ENCODE peak calls at places on chromosomes 13 and 19, in ten cellular contexts. Y is DMS53, O is adrenal gland, I is HEK293T, K is transverse colon, A is heart left ventricle, U is RKO, G is lower leg skin, J is MM.1S, Q is astrocyte of the spinal cord. B is an unnamed sample.

GRCh38 chr19:16571283-16571682 is 932 bp downstream of the SLC35E1 start:
- DNase-seq in K (no peak), J (no peak), I (no peak), Q (peak; percentile 25), Y (peak; percentile 22), A (no peak), O (no peak), G (no peak), U (peak; percentile 62), B (peak; percentile 55)

GRCh38 chr13:46605824-46606554 is 53.0 kb downstream of the LRCH1 start:
- DNase-seq in U (no peak), J (no peak), I (no peak), O (no peak), Y (no peak), A (no peak), K (no peak), Q (no peak), G (no peak), B (no peak)

GRCh38 chr13:34334984-34335661 is 517.2 kb downstream of the RFC3 start:
- DNase-seq in Y (no peak), I (no peak), K (no peak), A (no peak), G (no peak), J (no peak), U (no peak), O (no peak), Q (no peak), B (no peak)

GRCh38 chr19:7874080-7874856 is at the start of gene PRR36:
- DNase-seq in O (no peak), J (no peak), A (peak; percentile 52), Q (no peak), I (peak; percentile 61), Y (peak; percentile 90), U (no peak), G (no peak), K (no peak), B (peak; percentile 78)

GRCh38 chr19:5028229-5028886 is 59.4 kb downstream of the KDM4B start:
- DNase-seq in Q (no peak), O (peak; percentile 65), A (no peak), K (no peak), G (no peak), U (no peak), Y (no peak), I (no peak), J (no peak), B (peak; percentile 33)

GRCh38 chr13:113116871-113117271 is 5.7 kb upstream of the F10 start:
- DNase-seq in J (no peak), Q (no peak), I (no peak), U (no peak), K (no peak), A (no peak), Y (no peak), G (no peak), O (no peak), B (no peak)

GRCh38 chr19:41554902-41555301 is 21.1 kb upstream of the CEACAM21 start:
- DNase-seq in J (peak; percentile 71), K (no peak), O (no peak), U (no peak), G (no peak), Y (no peak), I (no peak), A (no peak), Q (no peak), B (no peak)

GRCh38 chr19:2476451-2477140 is 669 bp downstream of the GADD45B start:
- DNase-seq in K (peak; percentile 67), O (peak; percentile 60), Q (peak; percentile 89), I (peak; percentile 38), A (peak; percentile 64), J (peak; percentile 65), G (no peak), U (peak; percentile 81), Y (peak; percentile 57), B (peak; percentile 69)

GRCh38 chr19:13987101-13987890 is 18.8 kb downstream of the RFX1 start:
- DNase-seq in U (no peak), K (no peak), J (no peak), Y (peak; percentile 65), G (no peak), A (peak; percentile 83), O (peak; percentile 71), I (no peak), Q (no peak), B (peak; percentile 82)

GRCh38 chr19:29216021-29216420 is 3.1 kb upstream of the UQCRFS1 start:
- DNase-seq in I (no peak), K (no peak), Q (no peak), A (no peak), U (no peak), J (no peak), G (no peak), Y (no peak), O (no peak), B (no peak)

GRCh38 chr13:44396963-44397580 is 23.4 kb downstream of the SERP2 start:
- DNase-seq in Q (peak; percentile 70), K (no peak), O (peak; percentile 41), A (peak; percentile 62), I (no peak), J (no peak), G (no peak), U (no peak), Y (no peak), B (peak; percentile 72)

GRCh38 chr13:113120300-113121182 is 2.1 kb upstream of the F10 start:
- DNase-seq in Q (no peak), Y (no peak), U (no peak), K (no peak), I (no peak), J (no peak), A (no peak), G (no peak), O (peak; percentile 9), B (no peak)

GRCh38 chr13:106565127-106565775 is 2.7 kb downstream of the ARGLU1 start:
- DNase-seq in I (no peak), U (no peak), Q (no peak), Y (no peak), J (no peak), O (no peak), A (no peak), G (no peak), K (no peak), B (no peak)

GRCh38 chr13:87153371-87153770 is 517.8 kb upstream of the SLITRK5 start:
- DNase-seq in A (no peak), J (no peak), G (no peak), U (no peak), K (no peak), I (no peak), Q (no peak), O (no peak), Y (no peak), B (no peak)

GRCh38 chr19:49690656-49691242 is at the start of gene CPT1C:
- DNase-seq in J (no peak), K (peak; percentile 75), Y (peak; percentile 92), Q (peak; percentile 75), U (no peak), G (peak; percentile 73), O (peak; percentile 83), A (peak; percentile 84), I (no peak), B (peak; percentile 93)

GRCh38 chr13:42553098-42554046 is 20.6 kb upstream of the TNFSF11 start:
- DNase-seq in O (no peak), Y (peak; percentile 75), I (no peak), Q (peak; percentile 92), A (no peak), U (no peak), J (no peak), K (no peak), G (no peak), B (no peak)

GRCh38 chr13:45060062-45060461 is 60.2 kb upstream of the GTF2F2 start:
- DNase-seq in U (no peak), A (no peak), J (no peak), Y (no peak), Q (no peak), I (no peak), K (no peak), O (no peak), G (no peak), B (no peak)

GRCh38 chr19:49439841-49440240 is 1.5 kb downstream of the SLC17A7 start:
- DNase-seq in Q (no peak), K (no peak), Y (no peak), G (no peak), U (no peak), A (no peak), J (no peak), O (no peak), I (no peak), B (no peak)

GRCh38 chr13:39777527-39778061 is 122.1 kb downstream of the COG6 start:
- DNase-seq in Y (peak; percentile 32), G (no peak), Q (peak; percentile 86), U (peak; percentile 89), J (peak; percentile 9), I (peak; percentile 10), O (no peak), K (no peak), A (no peak), B (no peak)

GRCh38 chr19:45640849-45641273 is 1.7 kb upstream of the EML2 start:
- DNase-seq in O (peak; percentile 40), A (no peak), I (peak; percentile 56), J (no peak), Y (no peak), G (peak; percentile 32), Q (no peak), K (peak; percentile 34), U (no peak), B (peak; percentile 20)

GRCh38 chr13:36553501-36553900 is 120.3 kb upstream of the SERTM1 start:
- DNase-seq in J (no peak), G (no peak), I (no peak), U (no peak), A (no peak), K (no peak), O (no peak), Q (no peak), Y (peak; percentile 10), B (no peak)

GRCh38 chr19:15177269-15178116 is 23.3 kb downstream of the NOTCH3 start:
- DNase-seq in U (peak; percentile 74), K (peak; percentile 83), Q (peak; percentile 64), I (peak; percentile 93), J (peak; percentile 83), A (peak; percentile 83), O (peak; percentile 81), G (peak; percentile 53), Y (peak; percentile 89), B (peak; percentile 93)

GRCh38 chr19:18058208-18059009 is 28.3 kb downstream of the IL12RB1 start:
- DNase-seq in Q (peak; percentile 75), Y (peak; percentile 84), G (peak; percentile 66), K (peak; percentile 81), O (peak; percentile 72), A (peak; percentile 81), U (peak; percentile 77), J (peak; percentile 54), I (peak; percentile 87), B (peak; percentile 93)

GRCh38 chr19:31214086-31214485 is 135.2 kb downstream of the TSHZ3 start:
- DNase-seq in A (peak; percentile 49), Y (peak; percentile 30), Q (peak; percentile 100), K (peak; percentile 69), U (peak; percentile 96), O (peak; percentile 48), I (no peak), G (peak; percentile 85), J (peak; percentile 37), B (peak; percentile 38)

GRCh38 chr19:12064266-12065099 is at the start of gene ZNF844:
- DNase-seq in J (no peak), K (peak; percentile 98), A (peak; percentile 99), I (no peak), G (peak; percentile 98), Y (peak; percentile 94), O (peak; percentile 98), U (peak; percentile 94), Q (peak; percentile 90), B (peak; percentile 99)

GRCh38 chr19:16252459-16253205 is 54.9 kb downstream of the AP1M1 start:
- DNase-seq in U (no peak), O (peak; percentile 43), G (peak; percentile 36), K (peak; percentile 42), Q (no peak), J (no peak), I (no peak), A (peak; percentile 66), Y (no peak), B (no peak)

GRCh38 chr19:13001502-13002388 is 6.5 kb downstream of the NFIX start:
- DNase-seq in U (no peak), A (peak; percentile 86), Y (no peak), I (no peak), J (no peak), Q (peak; percentile 70), O (peak; percentile 43), K (peak; percentile 52), G (peak; percentile 80), B (peak; percentile 92)

GRCh38 chr19:6060600-6061391 is 49.5 kb downstream of the RFX2 start:
- DNase-seq in J (no peak), U (no peak), I (no peak), K (no peak), G (no peak), Y (no peak), O (peak; percentile 56), A (no peak), Q (peak; percentile 56), B (no peak)